ENCODE peak calls at places on chromosomes 16 and 17, in six cellular contexts. F, Z, T, H, K and I are unnamed samples.

GRCh38 chr17:33442320-33442719 is 149.2 kb upstream of the ASIC2 start:
- DNase-seq in F (no peak), Z (no peak), T (no peak), H (no peak), K (no peak), I (no peak)

GRCh38 chr17:31318298-31319190 is 2.9 kb downstream of the EVI2A start:
- DNase-seq in F (no peak), Z (peak; percentile 73), T (peak; percentile 43), H (peak; percentile 96), K (peak; percentile 60), I (peak; percentile 90)

GRCh38 chr17:64240261-64240740 is 22.8 kb downstream of the TEX2 start:
- DNase-seq in F (no peak), Z (no peak), T (no peak), H (no peak), K (peak; percentile 68), I (no peak)

GRCh38 chr17:12365805-12366204 is 299.9 kb upstream of the MYOCD start:
- DNase-seq in F (no peak), Z (no peak), T (no peak), H (peak; percentile 49), K (no peak), I (no peak)

GRCh38 chr17:76246080-76247066 is 6.1 kb upstream of the RNF157 start:
- DNase-seq in F (no peak), Z (peak; percentile 84), T (peak; percentile 67), H (peak; percentile 78), K (no peak), I (peak; percentile 96)

GRCh38 chr17:48582750-48583069 is 4.6 kb upstream of the HOXB4 start:
- DNase-seq in F (no peak), Z (no peak), T (no peak), H (no peak), K (no peak), I (no peak)

GRCh38 chr16:3171855-3172593 is 16.0 kb upstream of the OR1F1 start:
- DNase-seq in F (no peak), Z (peak; percentile 79), T (no peak), H (peak; percentile 80), K (no peak), I (peak; percentile 54)

GRCh38 chr16:138049-138417 is 440 bp downstream of the NPRL3 start:
- DNase-seq in F (no peak), Z (peak; percentile 43), T (no peak), H (no peak), K (peak; percentile 65), I (peak; percentile 29)

GRCh38 chr16:65572156-65572555 is 450.3 kb upstream of the CDH11 start:
- DNase-seq in F (no peak), Z (no peak), T (no peak), H (peak; percentile 80), K (no peak), I (no peak)

GRCh38 chr16:27596411-27596810 is 46.5 kb downstream of the KATNIP start:
- DNase-seq in F (no peak), Z (no peak), T (no peak), H (no peak), K (no peak), I (no peak)

GRCh38 chr17:81682565-81683207 is 911 bp downstream of the ARL16 start:
- DNase-seq in F (no peak), Z (no peak), T (no peak), H (peak; percentile 20), K (peak; percentile 30), I (peak; percentile 33)

GRCh38 chr16:17416461-17417221 is 54.1 kb downstream of the XYLT1 start:
- DNase-seq in F (peak; percentile 11), Z (peak; percentile 74), T (no peak), H (peak; percentile 67), K (peak; percentile 60), I (peak; percentile 90)

GRCh38 chr17:67467500-67468481 is 90.7 kb downstream of the PITPNC1 start:
- DNase-seq in F (no peak), Z (no peak), T (peak; percentile 22), H (no peak), K (no peak), I (peak; percentile 51)

GRCh38 chr16:50679266-50679665 is 1.8 kb downstream of the SNX20 start:
- DNase-seq in F (no peak), Z (no peak), T (no peak), H (no peak), K (no peak), I (no peak)

GRCh38 chr16:81242977-81243618 is 4.6 kb downstream of the BCO1 start:
- DNase-seq in F (no peak), Z (no peak), T (no peak), H (no peak), K (no peak), I (no peak)

GRCh38 chr17:50207792-50208567 is 6.5 kb upstream of the COL1A1 start:
- DNase-seq in F (no peak), Z (no peak), T (no peak), H (no peak), K (no peak), I (no peak)

GRCh38 chr16:86555763-86556130 is 712 bp upstream of the MTHFSD start:
- DNase-seq in F (no peak), Z (no peak), T (no peak), H (no peak), K (peak; percentile 66), I (no peak)